ENCODE peak calls at places on chromosomes 5 and 9, in six cellular contexts. W is uterus; Q is CD4-positive, CD25-positive, alpha-beta regulatory T cell; C is upper lobe of right lung; O is testis; X is A673. T is an unnamed sample. For H3K4me1, the result is how much of the 10 kb centered on the place peaks cover.

GRCh38 chr9:18255158-18255629 is 218.8 kb upstream of the ADAMTSL1 start:
- DNase-seq in W (peak), Q (peak), C (peak), O (peak), X (peak), T (peak)

GRCh38 chr9:103407260-103407659 is 412.1 kb downstream of the CYLC2 start:
- DNase-seq in W (no peak), Q (no peak), C (no peak), O (no peak), X (no peak), T (no peak)

GRCh38 chr5:159094745-159095144 is 5.0 kb downstream of the EBF1 start:
- DNase-seq in W (peak), Q (peak), C (no peak), O (peak), X (peak), T (peak)

GRCh38 chr5:117110548-117110947 is 535.9 kb upstream of the SEMA6A start:
- DNase-seq in W (no peak), Q (no peak), C (no peak), O (no peak), X (no peak), T (no peak)

GRCh38 chr5:181160144-181160754 is 12.9 kb downstream of the OR2V2 start:
- DNase-seq in W (peak), Q (peak), C (no peak), O (peak), X (peak), T (peak)

GRCh38 chr9:69173891-69174644 is at the start of gene TJP2:
- DNase-seq in W (peak), Q (peak), C (peak), O (peak), X (peak), T (peak)

GRCh38 chr5:61659221-61659696 is 327.2 kb downstream of the ZSWIM6 start:
- DNase-seq in W (no peak), Q (no peak), C (no peak), O (no peak), X (no peak), T (peak)

GRCh38 chr5:94754824-94755223 is 136.4 kb downstream of the SLF1 start:
- DNase-seq in W (no peak), Q (no peak), C (no peak), O (no peak), X (no peak), T (no peak)

GRCh38 chr9:20788526-20789421 is 104.7 kb downstream of the FOCAD start:
- DNase-seq in W (no peak), Q (no peak), C (no peak), O (no peak), X (peak), T (peak)

GRCh38 chr5:34998058-34998789 is 49.5 kb downstream of the AGXT2 start:
- DNase-seq in W (no peak), Q (no peak), C (no peak), O (no peak), X (peak), T (peak)

GRCh38 chr9:137042751-137043727 is 2.9 kb downstream of the NPDC1 start:
- DNase-seq in W (no peak), Q (no peak), C (no peak), O (no peak), X (no peak), T (no peak)

GRCh38 chr9:137045294-137046093 is 483 bp downstream of the NPDC1 start:
- DNase-seq in W (no peak), Q (peak), C (no peak), O (peak), X (peak), T (peak)

GRCh38 chr9:137044502-137045177 is 1.3 kb downstream of the NPDC1 start:
- DNase-seq in W (no peak), Q (peak), C (no peak), O (no peak), X (no peak), T (no peak)

GRCh38 chr9:137046094-137046787 is at the start of gene NPDC1:
- DNase-seq in W (peak), Q (peak), C (peak), O (peak), X (peak), T (peak)

DNA sequence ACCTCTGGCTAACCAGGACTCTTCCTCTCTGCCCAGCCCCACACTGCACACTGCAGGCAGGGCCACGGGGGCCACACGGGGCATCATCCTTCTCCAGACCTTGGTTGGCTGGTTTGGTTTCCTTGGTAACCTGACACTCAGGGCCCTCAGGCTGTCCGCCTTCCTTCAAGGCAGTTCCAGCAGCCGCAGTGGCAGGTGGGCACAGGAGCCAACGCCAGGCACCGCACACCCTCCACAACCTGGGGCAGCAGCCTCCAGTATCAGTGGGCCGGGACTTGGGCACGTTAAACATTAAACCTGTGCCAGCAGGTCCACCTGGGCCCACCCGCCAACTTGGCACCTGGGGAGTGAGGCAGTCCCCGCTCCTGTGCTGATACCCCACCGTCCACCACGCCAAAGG is 1.9 kb downstream of the NPDC1 start:
- DNase-seq in W (no peak), Q (no peak), C (no peak), O (no peak), X (no peak), T (no peak)
- H3K27ac ChIP-seq in W (peak), Q (no peak), C (peak), O (no peak), X (no peak), T (no peak)

DNA sequence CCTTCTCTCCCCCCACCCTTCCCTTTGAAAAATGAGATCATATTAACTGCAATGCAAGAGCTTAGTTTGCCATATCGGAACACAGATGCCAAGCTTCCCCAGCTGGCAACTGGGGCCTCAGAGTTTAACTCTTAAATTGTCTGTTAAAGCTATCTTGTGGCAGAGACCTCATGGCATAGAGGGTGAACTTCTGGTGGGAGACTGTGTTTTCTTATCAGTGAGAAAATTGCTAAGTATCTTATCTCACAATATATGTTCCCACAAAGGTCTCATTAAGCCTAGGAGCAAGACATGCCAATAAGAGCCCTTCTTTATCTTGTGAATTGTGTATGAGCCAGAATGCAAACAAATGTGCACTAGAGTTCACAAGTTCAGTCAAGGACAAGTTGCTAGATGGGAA is 12.4 kb downstream of the NFIB start:
- DNase-seq in W (no peak), Q (no peak), C (no peak), O (no peak), X (no peak), T (no peak)
- H3K4me1 ChIP-seq in W (under half), Q (under half), C (under half), O (under half), X (under half), T (under half)

DNA sequence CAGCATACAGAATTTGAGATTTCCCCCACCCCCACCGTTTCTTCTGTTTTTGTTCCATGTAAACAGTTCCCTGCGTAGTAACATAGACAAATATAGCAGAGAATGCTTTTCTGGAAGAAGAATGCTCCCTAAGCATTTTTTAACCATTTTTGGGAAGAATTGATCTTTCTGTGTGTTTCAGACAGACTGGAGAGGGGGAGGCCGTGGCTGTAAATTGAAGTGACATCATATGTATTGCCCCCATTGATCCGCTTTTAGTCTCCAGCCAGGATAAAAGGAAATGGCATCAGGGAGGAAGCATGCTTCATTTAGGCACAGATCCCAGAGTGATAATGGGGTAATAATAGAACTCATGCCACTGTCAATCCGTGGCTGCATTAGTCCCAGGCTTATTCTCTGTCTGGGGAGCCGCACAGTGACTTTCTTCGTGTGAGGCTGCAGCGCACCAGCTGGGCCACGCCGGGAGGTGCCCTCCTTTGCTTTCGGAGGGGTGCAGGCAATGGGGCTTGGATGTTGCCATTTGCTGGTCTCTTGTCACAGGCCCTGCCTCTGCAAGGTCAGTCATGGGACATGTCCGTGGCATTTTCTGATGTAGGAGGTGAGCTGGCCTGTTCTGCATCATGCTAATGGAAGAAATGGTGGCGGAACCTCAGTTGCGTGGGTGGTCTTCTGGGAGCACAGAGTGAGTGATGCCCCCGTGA is 261.5 kb downstream of the FANCC start:
- DNase-seq in W (no peak), Q (no peak), C (no peak), O (no peak), X (peak), T (peak)
- H3K4me3 ChIP-seq in W (peak), Q (no peak), C (peak), O (no peak), X (peak), T (no peak)

DNA sequence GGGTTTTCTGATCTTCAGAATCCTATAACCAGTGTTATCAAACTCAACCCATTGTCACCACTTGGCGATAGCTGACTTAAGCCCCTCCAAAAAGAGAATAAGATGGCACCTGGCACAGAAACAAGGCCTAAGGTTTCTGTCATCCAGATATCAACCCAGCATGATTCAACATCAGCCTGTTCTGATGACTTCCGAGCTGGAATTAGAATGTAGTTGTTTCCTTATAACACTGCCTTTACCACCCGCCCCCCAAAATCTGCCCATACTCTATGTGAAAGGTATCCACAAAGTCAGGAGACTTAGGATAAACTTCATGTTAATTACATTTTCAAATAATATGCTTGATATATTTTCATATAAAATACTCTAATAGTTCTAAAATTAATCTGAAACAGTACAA is 5.2 kb downstream of the KLF9 start:
- DNase-seq in W (no peak), Q (no peak), C (no peak), O (no peak), X (no peak), T (peak)
- H3K27ac ChIP-seq in W (peak), Q (peak), C (peak), O (peak), X (no peak), T (no peak)

GRCh38 chr5:39409036-39409435 is 15.7 kb downstream of the DAB2 start:
- DNase-seq in W (no peak), Q (no peak), C (no peak), O (no peak), X (no peak), T (no peak)
- H3K4me1 ChIP-seq in W (under half), Q (under half), C (half or more), O (under half), X (under half), T (under half)

DNA sequence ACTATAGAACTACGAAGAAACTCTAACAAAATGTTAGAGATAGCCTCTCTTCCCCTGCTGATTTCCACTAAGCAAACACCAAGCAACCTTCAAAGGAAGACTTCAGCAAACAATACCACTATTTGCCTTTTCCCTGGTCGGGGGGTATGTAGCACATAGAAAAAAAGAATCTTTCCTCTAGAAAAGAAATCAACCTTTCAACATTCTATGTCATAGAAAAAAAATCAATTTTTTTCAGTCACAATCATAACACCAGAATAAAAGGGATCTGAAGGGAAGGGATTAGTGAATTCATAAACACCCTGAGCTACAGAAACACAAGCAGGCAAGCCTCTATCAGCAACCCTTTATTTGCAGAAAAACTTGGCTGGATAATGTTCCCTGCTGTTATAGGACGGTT is 15.3 kb downstream of the ABCA1 start:
- DNase-seq in W (no peak), Q (no peak), C (no peak), O (no peak), X (no peak), T (no peak)
- H3K4me3 ChIP-seq in W (no peak), Q (no peak), C (no peak), O (no peak), X (no peak), T (no peak)

T was measured in cardiac muscle cell.